ENCODE peak calls at places on chromosomes 5 and 9, in seven cellular contexts. M is CD4-positive, CD25-positive, alpha-beta regulatory T cell; V is heart left ventricle; U is mammary epithelial cell; I is ovary; N is uterus; J is A549. E is an unnamed sample.
A peak's percentile ranks its signal among the peaks of the same experiment; 100 is the strongest.

GRCh38 chr5:6656680-6657079 is 23.4 kb downstream of the SRD5A1 start:
- DNase-seq in M (peak; percentile 14), V (no peak), U (no peak), I (no peak), N (no peak), J (no peak), E (no peak)

GRCh38 chr5:194603-195209 is 3.4 kb downstream of the LRRC14B start:
- DNase-seq in M (no peak), V (no peak), U (no peak), I (no peak), N (no peak), J (no peak), E (no peak)

GRCh38 chr9:111720170-111720569 is 58.8 kb downstream of the GNG10 start:
- DNase-seq in M (peak; percentile 26), V (no peak), U (no peak), I (no peak), N (no peak), J (no peak), E (no peak)

GRCh38 chr5:115859378-115859777 is 17.6 kb downstream of the AP3S1 start:
- DNase-seq in M (no peak), V (no peak), U (no peak), I (no peak), N (no peak), J (no peak), E (no peak)

GRCh38 chr9:114505187-114506081 is at the start of gene WHRN:
- DNase-seq in M (peak; percentile 89), V (peak; percentile 94), U (peak; percentile 88), I (peak; percentile 95), N (peak; percentile 94), J (peak; percentile 96), E (peak; percentile 93)

GRCh38 chr5:78912085-78912771 is 72.9 kb downstream of the ARSB start:
- DNase-seq in M (no peak), V (no peak), U (no peak), I (no peak), N (peak; percentile 53), J (no peak), E (no peak)

GRCh38 chr9:72315089-72315509 is 49.9 kb downstream of the ZFAND5 start:
- DNase-seq in M (no peak), V (peak; percentile 72), U (peak; percentile 25), I (peak; percentile 80), N (peak; percentile 52), J (peak; percentile 24), E (peak; percentile 68)

GRCh38 chr9:88007291-88007650 is 32.9 kb upstream of the CDK20 start:
- DNase-seq in M (peak; percentile 14), V (no peak), U (no peak), I (no peak), N (no peak), J (no peak), E (no peak)

GRCh38 chr5:10705736-10706135 is 55.3 kb downstream of the DAP start:
- DNase-seq in M (no peak), V (no peak), U (peak; percentile 76), I (no peak), N (no peak), J (no peak), E (no peak)

GRCh38 chr5:98314262-98314661 is 459.2 kb upstream of the RGMB start:
- DNase-seq in M (no peak), V (no peak), U (peak; percentile 82), I (no peak), N (no peak), J (no peak), E (no peak)

GRCh38 chr5:79030663-79031480 is 38.6 kb downstream of the DMGDH start:
- DNase-seq in M (no peak), V (no peak), U (no peak), I (no peak), N (no peak), J (no peak), E (no peak)

GRCh38 chr9:18386091-18386490 is 87.9 kb upstream of the ADAMTSL1 start:
- DNase-seq in M (no peak), V (no peak), U (no peak), I (no peak), N (no peak), J (no peak), E (no peak)

GRCh38 chr5:116685069-116685468 is 110.4 kb upstream of the SEMA6A start:
- DNase-seq in M (no peak), V (no peak), U (no peak), I (no peak), N (no peak), J (no peak), E (no peak)

GRCh38 chr9:110835859-110836271 is 167.3 kb downstream of the MUSK start:
- DNase-seq in M (no peak), V (no peak), U (no peak), I (no peak), N (no peak), J (peak; percentile 5), E (no peak)

GRCh38 chr5:154534457-154535050 is 56.5 kb upstream of the HAND1 start:
- DNase-seq in M (no peak), V (no peak), U (no peak), I (no peak), N (no peak), J (no peak), E (no peak)

GRCh38 chr9:103203172-103203571 is 208.0 kb downstream of the CYLC2 start:
- DNase-seq in M (no peak), V (no peak), U (no peak), I (no peak), N (no peak), J (no peak), E (no peak)

GRCh38 chr9:92048924-92049625 is 66.1 kb downstream of the SPTLC1 start:
- DNase-seq in M (no peak), V (no peak), U (no peak), I (no peak), N (no peak), J (no peak), E (no peak)

GRCh38 chr5:155679530-155679929 is 647.4 kb upstream of the SGCD start:
- DNase-seq in M (no peak), V (no peak), U (no peak), I (no peak), N (no peak), J (no peak), E (no peak)

GRCh38 chr5:180723936-180724335 is 15.9 kb downstream of the OR2Y1 start:
- DNase-seq in M (peak; percentile 59), V (no peak), U (no peak), I (no peak), N (no peak), J (no peak), E (no peak)

GRCh38 chr5:83509535-83509934 is 38.0 kb downstream of the VCAN start:
- DNase-seq in M (no peak), V (no peak), U (peak; percentile 83), I (no peak), N (no peak), J (no peak), E (no peak)

GRCh38 chr9:90974643-90975245 is 173.1 kb downstream of the SYK start:
- DNase-seq in M (no peak), V (no peak), U (no peak), I (no peak), N (no peak), J (no peak), E (no peak)

GRCh38 chr5:112480501-112480900 is 61.4 kb upstream of the EPB41L4A start:
- DNase-seq in M (no peak), V (no peak), U (peak; percentile 17), I (no peak), N (no peak), J (no peak), E (no peak)

GRCh38 chr9:98892296-98892695 is 51.4 kb upstream of the COL15A1 start:
- DNase-seq in M (no peak), V (no peak), U (no peak), I (no peak), N (no peak), J (no peak), E (no peak)

GRCh38 chr5:35066260-35066795 is 18.6 kb upstream of the AGXT2 start:
- DNase-seq in M (no peak), V (no peak), U (no peak), I (no peak), N (no peak), J (no peak), E (no peak)

GRCh38 chr5:38710616-38711015 is 135.2 kb upstream of the OSMR start:
- DNase-seq in M (no peak), V (no peak), U (no peak), I (no peak), N (no peak), J (no peak), E (no peak)

DNA sequence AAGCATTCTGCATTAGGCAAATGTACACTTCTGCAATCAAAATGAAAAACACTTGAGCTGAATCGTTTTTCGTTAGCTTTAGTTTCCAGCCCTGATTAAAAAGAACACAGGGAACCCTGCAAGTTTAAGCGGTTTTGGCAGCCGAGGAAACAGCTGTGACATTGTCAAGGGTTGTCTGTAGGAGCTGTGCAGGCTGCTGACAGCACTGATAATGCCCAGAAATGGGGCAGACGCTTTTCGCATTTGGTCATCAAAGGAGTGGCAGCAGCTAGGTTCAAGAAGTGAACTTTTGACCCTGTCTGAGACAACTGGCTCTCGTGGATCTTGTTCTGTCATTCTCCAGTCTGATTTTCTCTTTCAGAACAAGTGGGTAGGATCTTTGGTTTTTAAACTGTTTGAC is 165.6 kb upstream of the CCDC152 start:
- DNase-seq in M (no peak), V (peak; percentile 67), U (no peak), I (peak; percentile 56), N (peak; percentile 46), J (no peak), E (peak; percentile 64)
- H3K27ac ChIP-seq in M (no peak overlapping the region), V (peak overlapping the region; percentile 30), U (no peak overlapping the region), I (no peak overlapping the region), N (peak overlapping the region; percentile 29), J (no peak overlapping the region), E (peak overlapping the region; percentile 26)

DNA sequence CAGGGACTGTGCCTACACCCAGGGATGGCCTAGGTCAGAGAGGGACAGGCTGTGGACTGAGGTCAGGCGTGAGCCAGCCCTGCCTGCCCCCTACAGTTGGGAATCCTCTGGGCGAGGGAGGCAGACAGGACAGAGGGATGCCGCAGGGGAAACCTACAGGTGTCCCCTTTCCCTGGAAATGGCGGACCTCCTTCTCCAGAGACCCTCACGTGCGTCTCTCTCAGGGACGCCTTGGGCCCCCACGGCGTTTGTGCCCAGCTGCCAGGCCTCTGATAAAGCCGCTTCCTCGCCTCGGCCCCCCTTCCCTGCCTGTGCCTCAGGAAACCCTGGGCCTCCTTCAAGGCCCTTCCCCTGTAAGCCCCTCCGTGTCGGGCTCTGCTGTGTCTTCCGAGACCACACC is 129.3 kb downstream of the RXRA start:
- DNase-seq in M (no peak), V (peak; percentile 57), U (no peak), I (no peak), N (no peak), J (no peak), E (no peak)
- H3K4me3 ChIP-seq in M (peak overlapping the region; percentile 24), V (peak overlapping the region; percentile 42), U (no peak overlapping the region), I (no peak overlapping the region), N (peak overlapping the region; percentile 21), J (no peak overlapping the region), E (peak overlapping the region; percentile 42)

GRCh38 chr5:151006704-151007334 is 13.6 kb upstream of the GPX3 start:
- DNase-seq in M (no peak), V (peak; percentile 67), U (no peak), I (peak; percentile 51), N (no peak), J (no peak), E (no peak)
- H3K27ac ChIP-seq in M (no peak overlapping the region), V (peak overlapping the region; percentile 88), U (no peak overlapping the region), I (peak overlapping the region; percentile 84), N (peak overlapping the region; percentile 83), J (no peak overlapping the region), E (peak overlapping the region; percentile 85)

DNA sequence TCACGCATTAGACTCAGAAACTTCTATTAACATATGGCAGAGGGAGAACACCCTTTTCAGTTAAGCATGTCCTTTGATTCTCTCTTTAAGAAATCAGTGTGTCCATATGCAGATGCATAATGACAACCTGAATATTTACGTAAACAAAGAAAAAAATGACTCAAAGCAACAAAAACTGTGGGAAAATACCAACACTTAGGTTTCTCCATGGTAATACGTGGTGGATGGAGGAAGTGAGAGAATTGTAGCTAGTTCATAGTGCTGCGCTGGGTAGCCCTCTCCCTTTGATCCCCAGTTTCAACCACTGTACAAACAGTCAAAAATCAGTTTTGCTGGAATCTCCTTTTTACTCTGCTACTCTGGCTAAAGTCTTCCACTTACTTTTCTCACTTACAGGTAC is 2.0 kb upstream of the MAP3K1 start:
- DNase-seq in M (no peak), V (no peak), U (no peak), I (no peak), N (no peak), J (no peak), E (no peak)
- H3K4me3 ChIP-seq in M (peak overlapping the region; percentile 2), V (no peak overlapping the region), U (no peak overlapping the region), I (no peak overlapping the region), N (no peak overlapping the region), J (no peak overlapping the region), E (no peak overlapping the region)

E was measured in right atrium auricular region.